ENCODE peak calls at places on chromosomes 13 and 19, in eight cellular contexts. A is fibroblast of pulmonary artery, T is AG04449, E is fibroblast of villous mesenchyme, M is stomach, N is mucosa of descending colon, R is thoracic aorta, Y is RWPE1. L is an unnamed sample.

GRCh38 chr13:25783480-25784081 is 268.2 kb downstream of the SHISA2 start:
- DNase-seq in A (no peak), T (no peak), E (no peak), M (no peak), N (no peak), R (no peak), Y (no peak), L (no peak)

GRCh38 chr19:1472227-1473055 is 6.6 kb downstream of the C19orf25 start:
- DNase-seq in A (no peak), T (no peak), E (no peak), M (no peak), N (peak; percentile 51), R (no peak), Y (no peak), L (no peak)

GRCh38 chr13:32443111-32443510 is 15.2 kb upstream of the N4BP2L1 start:
- DNase-seq in A (peak; percentile 17), T (no peak), E (peak; percentile 49), M (no peak), N (no peak), R (no peak), Y (no peak), L (peak; percentile 36)

GRCh38 chr13:101289764-101290163 is 126.5 kb downstream of the NALCN start:
- DNase-seq in A (peak; percentile 28), T (no peak), E (peak; percentile 44), M (no peak), N (no peak), R (no peak), Y (no peak), L (peak; percentile 90)

GRCh38 chr19:35518313-35518712 is 4.9 kb upstream of the DMKN start:
- DNase-seq in A (peak; percentile 98), T (peak; percentile 90), E (peak; percentile 90), M (no peak), N (no peak), R (no peak), Y (peak; percentile 43), L (peak; percentile 96)

GRCh38 chr13:98693756-98694155 is 58.7 kb downstream of the SLC15A1 start:
- DNase-seq in A (no peak), T (no peak), E (no peak), M (no peak), N (no peak), R (no peak), Y (no peak), L (no peak)

GRCh38 chr13:72384879-72385278 is 342.6 kb downstream of the MZT1 start:
- DNase-seq in A (peak; percentile 71), T (no peak), E (peak; percentile 16), M (no peak), N (no peak), R (no peak), Y (peak; percentile 10), L (peak; percentile 75)

GRCh38 chr13:48334534-48335127 is 31.1 kb downstream of the RB1 start:
- DNase-seq in A (peak; percentile 64), T (no peak), E (peak; percentile 61), M (no peak), N (no peak), R (no peak), Y (peak; percentile 18), L (peak; percentile 74)

GRCh38 chr13:74036373-74036772 is 97.8 kb downstream of the KLF12 start:
- DNase-seq in A (no peak), T (no peak), E (no peak), M (no peak), N (no peak), R (no peak), Y (peak; percentile 75), L (no peak)

GRCh38 chr19:18097217-18097992 is at the start of gene MAST3:
- DNase-seq in A (peak; percentile 81), T (no peak), E (peak; percentile 83), M (peak; percentile 94), N (peak; percentile 94), R (no peak), Y (peak; percentile 98), L (peak; percentile 86)

GRCh38 chr13:25816239-25816638 is 235.6 kb downstream of the SHISA2 start:
- DNase-seq in A (no peak), T (no peak), E (no peak), M (no peak), N (no peak), R (no peak), Y (no peak), L (no peak)

GRCh38 chr19:42601811-42602443 is 7.2 kb upstream of the CEACAM8 start:
- DNase-seq in A (peak; percentile 46), T (no peak), E (peak; percentile 29), M (no peak), N (no peak), R (no peak), Y (peak; percentile 36), L (peak; percentile 50)

GRCh38 chr19:55373993-55374757 is 2.5 kb upstream of the TMEM190 start:
- DNase-seq in A (peak; percentile 24), T (no peak), E (peak; percentile 81), M (no peak), N (no peak), R (no peak), Y (no peak), L (no peak)

GRCh38 chr13:50290186-50290585 is 274.9 kb downstream of the KCNRG start:
- DNase-seq in A (no peak), T (no peak), E (no peak), M (no peak), N (no peak), R (no peak), Y (no peak), L (no peak)

GRCh38 chr19:5299137-5299536 is 41.5 kb downstream of the PTPRS start:
- DNase-seq in A (no peak), T (no peak), E (no peak), M (no peak), N (no peak), R (no peak), Y (no peak), L (no peak)

GRCh38 chr13:107069107-107069776 is 501.3 kb upstream of the ARGLU1 start:
- DNase-seq in A (no peak), T (no peak), E (peak; percentile 14), M (no peak), N (no peak), R (no peak), Y (no peak), L (peak; percentile 22)

GRCh38 chr19:50328257-50329145 is 676 bp downstream of the KCNC3 start:
- DNase-seq in A (no peak), T (no peak), E (no peak), M (no peak), N (peak; percentile 68), R (no peak), Y (no peak), L (no peak)

GRCh38 chr13:19586904-19587634 is 25.7 kb upstream of the TPTE2 start:
- DNase-seq in A (no peak), T (no peak), E (peak; percentile 63), M (peak; percentile 31), N (peak; percentile 76), R (no peak), Y (peak; percentile 36), L (peak; percentile 52)

GRCh38 chr19:17762505-17763229 is 11.4 kb downstream of the FCHO1 start:
- DNase-seq in A (peak; percentile 67), T (no peak), E (peak; percentile 56), M (no peak), N (no peak), R (no peak), Y (peak; percentile 68), L (peak; percentile 91)

GRCh38 chr19:39568604-39569003 is 28.6 kb upstream of the EID2 start:
- DNase-seq in A (peak; percentile 7), T (no peak), E (peak; percentile 27), M (no peak), N (no peak), R (no peak), Y (no peak), L (peak; percentile 11)

GRCh38 chr13:114013952-114014629 is 40.2 kb upstream of the C13orf46 start:
- DNase-seq in A (no peak), T (no peak), E (no peak), M (no peak), N (peak; percentile 44), R (no peak), Y (no peak), L (no peak)

GRCh38 chr13:114016321-114017027 is 42.6 kb upstream of the C13orf46 start:
- DNase-seq in A (no peak), T (no peak), E (no peak), M (no peak), N (peak; percentile 42), R (no peak), Y (no peak), L (no peak)

GRCh38 chr13:114015608-114016295 is 41.9 kb upstream of the C13orf46 start:
- DNase-seq in A (no peak), T (no peak), E (peak; percentile 89), M (peak; percentile 64), N (peak; percentile 61), R (no peak), Y (peak; percentile 57), L (peak; percentile 32)

GRCh38 chr13:114013336-114013735 is 39.5 kb upstream of the C13orf46 start:
- DNase-seq in A (no peak), T (no peak), E (no peak), M (no peak), N (no peak), R (no peak), Y (no peak), L (no peak)

GRCh38 chr13:114015111-114015551 is 41.3 kb upstream of the C13orf46 start:
- DNase-seq in A (no peak), T (no peak), E (no peak), M (peak; percentile 58), N (peak; percentile 60), R (no peak), Y (no peak), L (no peak)
- TF ChIP-seq CTCF in A (no peak), T (no peak), E (no peak), M (no peak), N (no peak), R (no peak), Y (no peak), L (no peak)

GRCh38 chr13:90320663-90321062 is 1026.8 kb upstream of the MIR17HG start:
- DNase-seq in A (no peak), T (no peak), E (no peak), M (no peak), N (no peak), R (no peak), Y (no peak), L (no peak)
- TF ChIP-seq CTCF in A (no peak), T (no peak), E (no peak), M (no peak), N (no peak), R (no peak), Y (no peak), L (no peak)

GRCh38 chr19:16365300-16365996 is 40.8 kb downstream of the KLF2 start:
- DNase-seq in A (no peak), T (no peak), E (no peak), M (no peak), N (peak; percentile 53), R (no peak), Y (no peak), L (no peak)
- TF ChIP-seq CTCF in A (no peak), T (no peak), E (no peak), M (no peak), N (no peak), R (no peak), Y (no peak), L (no peak)

DNA sequence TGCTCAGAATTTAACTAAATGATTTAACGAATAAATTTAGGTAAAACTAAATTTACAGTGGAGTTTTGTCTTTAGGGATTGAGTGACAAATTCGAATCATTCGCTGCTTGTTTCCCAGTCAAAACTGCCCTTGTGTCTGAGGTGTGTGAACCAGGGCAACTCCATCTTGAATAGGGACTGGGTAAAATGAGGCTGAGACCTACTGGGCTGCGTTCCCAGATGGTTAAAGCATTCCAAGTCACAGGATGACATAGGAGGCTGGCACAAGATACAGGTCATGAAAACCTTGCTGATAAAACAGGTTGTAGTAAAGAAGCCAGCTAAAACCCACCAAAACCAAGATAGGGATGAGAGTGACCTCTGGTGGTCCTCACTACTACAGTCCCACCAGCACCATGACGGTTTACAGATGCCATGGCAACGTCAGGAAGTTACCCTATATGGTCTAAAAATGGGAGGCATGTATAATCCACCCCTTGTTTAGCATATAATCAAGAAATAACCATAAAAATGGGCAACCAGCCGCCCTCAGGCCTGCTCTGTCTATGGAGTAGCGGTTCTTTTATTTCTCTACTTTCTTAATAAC is 10.2 kb upstream of the ANKRD10 start:
- DNase-seq in A (peak; percentile 15), T (no peak), E (peak; percentile 33), M (no peak), N (no peak), R (no peak), Y (no peak), L (peak; percentile 26)
- TF ChIP-seq CTCF in A (peak; percentile 8), T (no peak), E (peak; percentile 39), M (no peak), N (no peak), R (no peak), Y (no peak), L (no peak)